ENCODE peak calls at places on chromosomes 13 and 19, in six cellular contexts. One of them, this sample, is unnamed.

GRCh38 chr13:111555268-111555633 is 234.8 kb downstream of the TEX29 start:
- DNase-seq in T follicular helper cell: no peak
- DNase-seq in CD8-positive, alpha-beta T cell: no peak
- DNase-seq in mesothelial cell of epicardium: no peak
- DNase-seq in RPMI8226: no peak
- DNase-seq in GDM1: no peak
- DNase-seq in this sample: no peak

GRCh38 chr19:50932018-50932689 is 20.7 kb downstream of the KLK5 start:
- DNase-seq in GDM1: no peak
- DNase-seq in RPMI8226: no peak
- DNase-seq in T follicular helper cell: no peak
- DNase-seq in CD8-positive, alpha-beta T cell: no peak
- DNase-seq in mesothelial cell of epicardium: no peak
- DNase-seq in this sample: no peak

GRCh38 chr19:32581704-32582164 is 744 bp downstream of the PDCD5 start:
- DNase-seq in CD8-positive, alpha-beta T cell: no peak
- DNase-seq in mesothelial cell of epicardium: no peak
- DNase-seq in T follicular helper cell: no peak
- DNase-seq in RPMI8226: no peak
- DNase-seq in GDM1: no peak
- DNase-seq in this sample: no peak

GRCh38 chr13:65856464-65856863 is 1373.7 kb downstream of the PCDH9 start:
- DNase-seq in T follicular helper cell: no peak
- DNase-seq in mesothelial cell of epicardium: no peak
- DNase-seq in GDM1: no peak
- DNase-seq in RPMI8226: no peak
- DNase-seq in CD8-positive, alpha-beta T cell: no peak
- DNase-seq in this sample: no peak

GRCh38 chr19:32677657-32678056 is 2.0 kb downstream of the RGS9BP start:
- DNase-seq in GDM1: no peak
- DNase-seq in mesothelial cell of epicardium: no peak
- DNase-seq in CD8-positive, alpha-beta T cell: no peak
- DNase-seq in T follicular helper cell: no peak
- DNase-seq in RPMI8226: no peak
- DNase-seq in this sample: no peak

GRCh38 chr13:73720216-73720840 is 413.9 kb downstream of the KLF12 start:
- DNase-seq in CD8-positive, alpha-beta T cell: no peak
- DNase-seq in T follicular helper cell: no peak
- DNase-seq in mesothelial cell of epicardium: no peak
- DNase-seq in RPMI8226: no peak
- DNase-seq in GDM1: no peak
- DNase-seq in this sample: no peak

GRCh38 chr19:18789883-18790565 is 1.1 kb downstream of the COMP start:
- DNase-seq in CD8-positive, alpha-beta T cell: peak
- DNase-seq in RPMI8226: peak
- DNase-seq in T follicular helper cell: no peak
- DNase-seq in GDM1: no peak
- DNase-seq in mesothelial cell of epicardium: no peak
- DNase-seq in this sample: no peak

GRCh38 chr13:107205318-107206112 is 637.6 kb upstream of the ARGLU1 start:
- DNase-seq in mesothelial cell of epicardium: peak
- DNase-seq in CD8-positive, alpha-beta T cell: peak
- DNase-seq in RPMI8226: peak
- DNase-seq in GDM1: peak
- DNase-seq in T follicular helper cell: peak
- DNase-seq in this sample: peak

GRCh38 chr19:49136771-49137171 is 17.4 kb downstream of the PPFIA3 start:
- DNase-seq in RPMI8226: no peak
- DNase-seq in GDM1: no peak
- DNase-seq in mesothelial cell of epicardium: no peak
- DNase-seq in CD8-positive, alpha-beta T cell: no peak
- DNase-seq in T follicular helper cell: no peak
- DNase-seq in this sample: no peak

GRCh38 chr19:16069813-16070365 is 6.4 kb upstream of the TPM4 start:
- DNase-seq in RPMI8226: no peak
- DNase-seq in GDM1: no peak
- DNase-seq in mesothelial cell of epicardium: no peak
- DNase-seq in CD8-positive, alpha-beta T cell: no peak
- DNase-seq in T follicular helper cell: no peak
- DNase-seq in this sample: no peak

GRCh38 chr19:16104722-16105121 is 7.0 kb upstream of the RAB8A start:
- DNase-seq in mesothelial cell of epicardium: no peak
- DNase-seq in CD8-positive, alpha-beta T cell: no peak
- DNase-seq in RPMI8226: no peak
- DNase-seq in T follicular helper cell: no peak
- DNase-seq in GDM1: no peak
- DNase-seq in this sample: no peak

GRCh38 chr19:49125025-49125731 is 5.8 kb downstream of the PPFIA3 start:
- DNase-seq in T follicular helper cell: no peak
- DNase-seq in mesothelial cell of epicardium: no peak
- DNase-seq in CD8-positive, alpha-beta T cell: no peak
- DNase-seq in GDM1: no peak
- DNase-seq in RPMI8226: no peak
- DNase-seq in this sample: no peak

GRCh38 chr13:102395174-102395573 is 6.7 kb downstream of the FGF14 start:
- DNase-seq in mesothelial cell of epicardium: no peak
- DNase-seq in T follicular helper cell: no peak
- DNase-seq in CD8-positive, alpha-beta T cell: no peak
- DNase-seq in RPMI8226: no peak
- DNase-seq in GDM1: no peak
- DNase-seq in this sample: no peak

GRCh38 chr19:3373971-3374368 is 7.6 kb downstream of the NFIC start:
- DNase-seq in RPMI8226: no peak
- DNase-seq in T follicular helper cell: no peak
- DNase-seq in mesothelial cell of epicardium: no peak
- DNase-seq in GDM1: no peak
- DNase-seq in CD8-positive, alpha-beta T cell: no peak
- DNase-seq in this sample: no peak

GRCh38 chr13:39253774-39254173 is 215.5 kb downstream of the NHLRC3 start:
- DNase-seq in GDM1: no peak
- DNase-seq in mesothelial cell of epicardium: no peak
- DNase-seq in CD8-positive, alpha-beta T cell: no peak
- DNase-seq in RPMI8226: no peak
- DNase-seq in T follicular helper cell: no peak
- DNase-seq in this sample: no peak

GRCh38 chr13:108176685-108177274 is 38.6 kb downstream of the LIG4 start:
- DNase-seq in GDM1: peak
- DNase-seq in CD8-positive, alpha-beta T cell: peak
- DNase-seq in RPMI8226: peak
- DNase-seq in mesothelial cell of epicardium: no peak
- DNase-seq in T follicular helper cell: peak
- DNase-seq in this sample: no peak

GRCh38 chr13:32164622-32165268 is 133.2 kb downstream of the FRY start:
- DNase-seq in GDM1: peak
- DNase-seq in CD8-positive, alpha-beta T cell: no peak
- DNase-seq in RPMI8226: peak
- DNase-seq in T follicular helper cell: peak
- DNase-seq in mesothelial cell of epicardium: no peak
- DNase-seq in this sample: no peak

GRCh38 chr19:1645299-1645698 is 7.1 kb downstream of the TCF3 start:
- DNase-seq in GDM1: no peak
- DNase-seq in CD8-positive, alpha-beta T cell: no peak
- DNase-seq in RPMI8226: no peak
- DNase-seq in mesothelial cell of epicardium: no peak
- DNase-seq in T follicular helper cell: no peak
- DNase-seq in this sample: no peak

GRCh38 chr19:18233224-18233825 is 7.1 kb upstream of the PDE4C start:
- DNase-seq in T follicular helper cell: peak
- DNase-seq in CD8-positive, alpha-beta T cell: peak
- DNase-seq in RPMI8226: peak
- DNase-seq in mesothelial cell of epicardium: peak
- DNase-seq in GDM1: peak
- DNase-seq in this sample: peak

GRCh38 chr13:79320433-79320832 is 85.6 kb downstream of the RBM26 start:
- DNase-seq in T follicular helper cell: no peak
- DNase-seq in CD8-positive, alpha-beta T cell: no peak
- DNase-seq in mesothelial cell of epicardium: no peak
- DNase-seq in GDM1: no peak
- DNase-seq in RPMI8226: no peak
- DNase-seq in this sample: no peak

GRCh38 chr19:35592226-35592625 is 6.3 kb downstream of the PMIS2 start:
- DNase-seq in RPMI8226: peak
- DNase-seq in mesothelial cell of epicardium: no peak
- DNase-seq in GDM1: peak
- DNase-seq in T follicular helper cell: no peak
- DNase-seq in CD8-positive, alpha-beta T cell: no peak
- DNase-seq in this sample: no peak

GRCh38 chr13:45847554-45848224 is 3.9 kb downstream of the SIAH3 start:
- DNase-seq in GDM1: peak
- DNase-seq in T follicular helper cell: peak
- DNase-seq in RPMI8226: peak
- DNase-seq in CD8-positive, alpha-beta T cell: peak
- DNase-seq in mesothelial cell of epicardium: no peak
- DNase-seq in this sample: peak

GRCh38 chr13:40161931-40162330 is 504.5 kb downstream of the FOXO1 start:
- DNase-seq in RPMI8226: no peak
- DNase-seq in CD8-positive, alpha-beta T cell: no peak
- DNase-seq in mesothelial cell of epicardium: no peak
- DNase-seq in T follicular helper cell: no peak
- DNase-seq in GDM1: no peak
- DNase-seq in this sample: no peak

GRCh38 chr19:3233831-3234230 is 9.4 kb downstream of the CELF5 start:
- DNase-seq in T follicular helper cell: no peak
- DNase-seq in GDM1: no peak
- DNase-seq in mesothelial cell of epicardium: no peak
- DNase-seq in RPMI8226: no peak
- DNase-seq in CD8-positive, alpha-beta T cell: no peak
- DNase-seq in this sample: no peak

GRCh38 chr13:107835339-107836018 is 379.9 kb downstream of the LIG4 start:
- DNase-seq in GDM1: no peak
- DNase-seq in mesothelial cell of epicardium: no peak
- DNase-seq in CD8-positive, alpha-beta T cell: no peak
- DNase-seq in T follicular helper cell: no peak
- DNase-seq in RPMI8226: no peak
- DNase-seq in this sample: no peak

GRCh38 chr19:58170860-58171259 is 12.0 kb upstream of the ZNF274 start:
- DNase-seq in RPMI8226: no peak
- DNase-seq in T follicular helper cell: no peak
- DNase-seq in GDM1: no peak
- DNase-seq in mesothelial cell of epicardium: no peak
- DNase-seq in CD8-positive, alpha-beta T cell: no peak
- DNase-seq in this sample: no peak

GRCh38 chr13:75825161-75825560 is 189.0 kb downstream of the LMO7 start:
- DNase-seq in GDM1: no peak
- DNase-seq in RPMI8226: no peak
- DNase-seq in CD8-positive, alpha-beta T cell: no peak
- DNase-seq in T follicular helper cell: no peak
- DNase-seq in mesothelial cell of epicardium: no peak
- DNase-seq in this sample: no peak

GRCh38 chr13:108955741-108956140 is 326.3 kb downstream of the MYO16 start:
- DNase-seq in GDM1: no peak
- DNase-seq in RPMI8226: no peak
- DNase-seq in CD8-positive, alpha-beta T cell: no peak
- DNase-seq in mesothelial cell of epicardium: no peak
- DNase-seq in T follicular helper cell: no peak
- DNase-seq in this sample: no peak

GRCh38 chr19:2111425-2111824 is 14.7 kb downstream of the IZUMO4 start:
- DNase-seq in GDM1: no peak
- DNase-seq in RPMI8226: no peak
- DNase-seq in T follicular helper cell: no peak
- DNase-seq in mesothelial cell of epicardium: no peak
- DNase-seq in CD8-positive, alpha-beta T cell: no peak
- DNase-seq in this sample: no peak

GRCh38 chr19:41940443-41941409 is 12.5 kb upstream of the ERFL start:
- DNase-seq in CD8-positive, alpha-beta T cell: no peak
- DNase-seq in mesothelial cell of epicardium: no peak
- DNase-seq in T follicular helper cell: no peak
- DNase-seq in RPMI8226: no peak
- DNase-seq in GDM1: no peak
- DNase-seq in this sample: no peak

GRCh38 chr13:38898481-38898880 is 92.2 kb downstream of the STOML3 start:
- DNase-seq in GDM1: no peak
- DNase-seq in CD8-positive, alpha-beta T cell: no peak
- DNase-seq in RPMI8226: no peak
- DNase-seq in T follicular helper cell: no peak
- DNase-seq in mesothelial cell of epicardium: no peak
- DNase-seq in this sample: no peak

GRCh38 chr19:2282062-2282861 is at the start of gene PEAK3:
- DNase-seq in CD8-positive, alpha-beta T cell: peak
- DNase-seq in RPMI8226: peak
- DNase-seq in T follicular helper cell: no peak
- DNase-seq in mesothelial cell of epicardium: no peak
- DNase-seq in GDM1: peak
- DNase-seq in this sample: no peak

GRCh38 chr19:4115050-4115817 is 8.7 kb downstream of the MAP2K2 start:
- DNase-seq in RPMI8226: no peak
- DNase-seq in T follicular helper cell: peak
- DNase-seq in GDM1: no peak
- DNase-seq in mesothelial cell of epicardium: no peak
- DNase-seq in CD8-positive, alpha-beta T cell: peak
- DNase-seq in this sample: peak

GRCh38 chr13:40813662-40814454 is 24.4 kb downstream of the SLC25A15 start:
- DNase-seq in CD8-positive, alpha-beta T cell: no peak
- DNase-seq in T follicular helper cell: no peak
- DNase-seq in GDM1: peak
- DNase-seq in mesothelial cell of epicardium: no peak
- DNase-seq in RPMI8226: peak
- DNase-seq in this sample: no peak

GRCh38 chr13:42348576-42348975 is 76.6 kb downstream of the AKAP11 start:
- DNase-seq in GDM1: no peak
- DNase-seq in mesothelial cell of epicardium: no peak
- DNase-seq in RPMI8226: no peak
- DNase-seq in T follicular helper cell: no peak
- DNase-seq in CD8-positive, alpha-beta T cell: no peak
- DNase-seq in this sample: no peak

GRCh38 chr19:53978975-53979801 is 12.2 kb upstream of the CACNG6 start:
- DNase-seq in T follicular helper cell: no peak
- DNase-seq in CD8-positive, alpha-beta T cell: no peak
- DNase-seq in RPMI8226: no peak
- DNase-seq in mesothelial cell of epicardium: no peak
- DNase-seq in GDM1: no peak
- DNase-seq in this sample: no peak

GRCh38 chr13:30338952-30339351 is 31.6 kb upstream of the KATNAL1 start:
- DNase-seq in T follicular helper cell: no peak
- DNase-seq in mesothelial cell of epicardium: no peak
- DNase-seq in GDM1: no peak
- DNase-seq in CD8-positive, alpha-beta T cell: no peak
- DNase-seq in RPMI8226: no peak
- DNase-seq in this sample: no peak

GRCh38 chr13:47076536-47076935 is 179.7 kb upstream of the HTR2A start:
- DNase-seq in GDM1: no peak
- DNase-seq in T follicular helper cell: no peak
- DNase-seq in CD8-positive, alpha-beta T cell: no peak
- DNase-seq in RPMI8226: no peak
- DNase-seq in mesothelial cell of epicardium: no peak
- DNase-seq in this sample: no peak

This sample was measured in activated T-helper 2 cell treated with anti-CD3 and anti-CD28 coated beads, Interferon-gamma antibody, Interleukin-2, Interleukin-4, amounts not matched to agents 10 μg/mL and 5 μg/mL and 100 μg/mL, durations not matched to agents 14 hours and 24 hours and 36 hours.